ENCODE peak calls at places on chromosomes 4 and X, in six cellular contexts. F is H9, D is fibroblast of lung, R is IMR-90, H is GM12878, C is mammary epithelial cell. X is an unnamed sample.

GRCh38 chr4:121139533-121140222 is 24.4 kb downstream of the TNIP3 start:
- DNase-seq in F (no peak), D (peak), R (peak), H (peak), C (no peak), X (peak)

GRCh38 chrX:124395145-124395858 is 48.9 kb downstream of the SH2D1A start:
- DNase-seq in F (no peak), D (no peak), R (no peak), H (no peak), C (no peak), X (no peak)

GRCh38 chr4:174377613-174378012 is 93.9 kb downstream of the CEP44 start:
- DNase-seq in F (no peak), D (no peak), R (peak), H (no peak), C (peak), X (no peak)

GRCh38 chrX:69282893-69283690 is 117.8 kb upstream of the PJA1 start:
- DNase-seq in F (no peak), D (no peak), R (no peak), H (no peak), C (no peak), X (no peak)

GRCh38 chr4:8403173-8403753 is 37.3 kb downstream of the ACOX3 start:
- DNase-seq in F (peak), D (peak), R (peak), H (no peak), C (peak), X (no peak)

GRCh38 chr4:5631352-5632042 is 76.9 kb downstream of the EVC2 start:
- DNase-seq in F (no peak), D (no peak), R (no peak), H (no peak), C (no peak), X (no peak)

GRCh38 chrX:27728291-27728690 is 79.5 kb upstream of the MAGEB10 start:
- DNase-seq in F (no peak), D (peak), R (peak), H (no peak), C (peak), X (no peak)

GRCh38 chrX:153635388-153635787 is 11.6 kb upstream of the DUSP9 start:
- DNase-seq in F (peak), D (no peak), R (no peak), H (no peak), C (no peak), X (no peak)

GRCh38 chr4:141797966-141798365 is 161.6 kb downstream of the IL15 start:
- DNase-seq in F (no peak), D (peak), R (peak), H (no peak), C (no peak), X (no peak)

GRCh38 chr4:180449395-180449956 is 1793.7 kb upstream of the TENM3 start:
- DNase-seq in F (peak), D (peak), R (peak), H (no peak), C (peak), X (no peak)

GRCh38 chr4:137519406-137519805 is 12.9 kb downstream of the PCDH18 start:
- DNase-seq in F (no peak), D (peak), R (peak), H (no peak), C (no peak), X (no peak)

GRCh38 chr4:57490520-57490919 is 380.3 kb upstream of the IGFBP7 start:
- DNase-seq in F (no peak), D (no peak), R (no peak), H (no peak), C (peak), X (no peak)

GRCh38 chr4:165506780-165507305 is 128.0 kb downstream of the CPE start:
- DNase-seq in F (no peak), D (no peak), R (no peak), H (no peak), C (no peak), X (no peak)

GRCh38 chr4:74805601-74806000 is 11.3 kb upstream of the BTC start:
- DNase-seq in F (no peak), D (peak), R (peak), H (no peak), C (peak), X (peak)

GRCh38 chrX:40057405-40057804 is 40.4 kb downstream of the BCOR start:
- DNase-seq in F (no peak), D (no peak), R (no peak), H (no peak), C (no peak), X (no peak)

GRCh38 chr4:75169020-75169814 is 236.3 kb downstream of the PARM1 start:
- DNase-seq in F (no peak), D (no peak), R (no peak), H (no peak), C (no peak), X (no peak)

GRCh38 chr4:75434105-75434504 is 80.1 kb downstream of the RCHY1 start:
- DNase-seq in F (no peak), D (no peak), R (no peak), H (no peak), C (no peak), X (no peak)

GRCh38 chr4:87819281-87819919 is 13.4 kb upstream of the MEPE start:
- DNase-seq in F (peak), D (peak), R (peak), H (no peak), C (peak), X (no peak)
- H3K4me2 ChIP-seq in F (no peak), D (no peak), R (no peak), H (no peak), C (no peak), X (no peak)

GRCh38 chr4:83679692-83680091 is 143.8 kb downstream of the GPAT3 start:
- DNase-seq in F (no peak), D (no peak), R (no peak), H (no peak), C (no peak), X (no peak)
- H2AFZ ChIP-seq in F (no peak), D (no peak), R (no peak), H (no peak), C (no peak), X (no peak)

GRCh38 chrX:49725923-49726904 is 30.4 kb upstream of the PAGE1 start:
- DNase-seq in F (no peak), D (no peak), R (no peak), H (no peak), C (no peak), X (no peak)
- H3K4me2 ChIP-seq in F (no peak), D (no peak), R (no peak), H (no peak), C (no peak), X (no peak)

GRCh38 chr4:119025440-119025839 is 110.2 kb upstream of the MYOZ2 start:
- DNase-seq in F (no peak), D (peak), R (peak), H (no peak), C (peak), X (peak)

GRCh38 chr4:119028296-119028695 is 107.3 kb upstream of the MYOZ2 start:
- DNase-seq in F (no peak), D (no peak), R (no peak), H (no peak), C (no peak), X (no peak)

GRCh38 chr4:119027815-119028214 is 107.8 kb upstream of the MYOZ2 start:
- DNase-seq in F (no peak), D (no peak), R (no peak), H (no peak), C (no peak), X (no peak)

GRCh38 chr4:119025916-119026661 is 109.5 kb upstream of the MYOZ2 start:
- DNase-seq in F (no peak), D (peak), R (peak), H (no peak), C (peak), X (peak)

DNA sequence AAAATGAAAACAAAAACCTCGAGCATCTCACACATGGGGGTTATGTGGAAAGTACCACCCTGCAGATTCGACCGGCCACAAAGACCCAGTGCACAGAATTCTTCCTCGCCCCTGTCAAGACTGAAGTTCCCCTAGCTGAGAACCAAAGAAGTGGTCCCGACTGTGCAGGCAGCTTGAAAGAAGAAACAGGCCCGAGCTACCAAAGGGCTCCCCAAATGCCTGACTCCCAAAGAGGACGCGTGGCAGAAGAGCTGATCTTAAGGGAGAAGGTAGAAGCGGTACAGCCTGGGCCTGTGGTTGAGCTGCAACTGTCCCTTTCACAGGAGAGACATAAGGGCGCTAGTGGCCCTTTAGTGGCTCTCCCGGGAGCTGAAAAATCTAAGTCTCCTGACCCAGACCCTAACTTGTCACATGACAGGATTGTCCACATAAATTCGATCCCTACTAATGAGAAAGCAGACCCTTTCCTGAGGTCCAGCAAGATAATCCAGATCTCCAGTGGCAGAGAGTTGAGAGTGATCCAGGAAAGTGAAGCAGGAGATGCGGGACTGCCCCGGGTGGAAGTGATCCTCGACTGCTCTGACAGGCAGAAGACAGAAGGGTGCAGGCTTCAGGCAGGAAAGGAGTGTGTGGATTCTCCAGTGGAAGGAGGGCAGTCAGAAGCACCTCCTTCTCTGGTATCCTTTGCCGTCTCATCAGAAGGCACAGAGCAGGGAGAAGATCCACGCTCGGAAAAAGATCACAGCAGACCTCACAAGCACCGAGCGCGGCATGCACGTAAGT is 108.8 kb upstream of the MYOZ2 start:
- DNase-seq in F (peak), D (no peak), R (no peak), H (no peak), C (no peak), X (no peak)
- H2AFZ ChIP-seq in F (peak), D (peak), R (peak), H (no peak), C (peak), X (no peak)